ENCODE peak calls at places on chromosome 12, in nine cellular contexts. W, T, D, F, U, P, B, I and C are unnamed samples.

GRCh38 chr12:113537751-113538087 is 66.0 kb upstream of the LHX5 start:
- DNase-seq in W (peak; percentile 37), T (no peak), D (no peak), F (no peak), U (no peak), P (no peak), B (no peak), I (no peak), C (no peak)

GRCh38 chr12:132071837-132072384 is 72.2 kb downstream of the DDX51 start:
- DNase-seq in W (peak; percentile 11), T (no peak), D (no peak), F (no peak), U (no peak), P (peak; percentile 10), B (no peak), I (no peak), C (no peak)

GRCh38 chr12:104177663-104178501 is 37.7 kb upstream of the TXNRD1 start:
- DNase-seq in W (peak; percentile 98), T (peak; percentile 33), D (peak; percentile 89), F (peak; percentile 96), U (peak; percentile 99), P (peak; percentile 80), B (peak; percentile 96), I (no peak), C (no peak)

GRCh38 chr12:101863971-101864370 is 13.4 kb upstream of the DRAM1 start:
- DNase-seq in W (no peak), T (no peak), D (no peak), F (no peak), U (no peak), P (no peak), B (peak; percentile 33), I (no peak), C (no peak)

GRCh38 chr12:108572166-108572790 is 9.9 kb downstream of the ISCU start:
- DNase-seq in W (peak; percentile 62), T (no peak), D (no peak), F (no peak), U (no peak), P (peak; percentile 2), B (no peak), I (no peak), C (peak; percentile 31)

GRCh38 chr12:12294215-12295005 is 27.6 kb upstream of the LRP6 start:
- DNase-seq in W (no peak), T (no peak), D (no peak), F (no peak), U (no peak), P (no peak), B (peak; percentile 41), I (peak; percentile 80), C (peak; percentile 96)

GRCh38 chr12:21416611-21417121 is 20.8 kb upstream of the PYROXD1 start:
- DNase-seq in W (peak; percentile 61), T (no peak), D (no peak), F (no peak), U (no peak), P (no peak), B (peak; percentile 31), I (no peak), C (no peak)

GRCh38 chr12:115456946-115457689 is 773.1 kb upstream of the TBX3 start:
- DNase-seq in W (peak; percentile 8), T (peak; percentile 24), D (no peak), F (no peak), U (no peak), P (no peak), B (no peak), I (peak; percentile 72), C (peak; percentile 90)

GRCh38 chr12:52777566-52777965 is 421 bp upstream of the KRT76 start:
- DNase-seq in W (no peak), T (no peak), D (no peak), F (no peak), U (no peak), P (no peak), B (no peak), I (no peak), C (no peak)

GRCh38 chr12:50887191-50887590 is 44.5 kb downstream of the TMPRSS12 start:
- DNase-seq in W (no peak), T (no peak), D (no peak), F (no peak), U (no peak), P (no peak), B (peak; percentile 10), I (no peak), C (no peak)

GRCh38 chr12:79360269-79360668 is 330.5 kb downstream of the PAWR start:
- DNase-seq in W (no peak), T (no peak), D (no peak), F (no peak), U (no peak), P (no peak), B (no peak), I (no peak), C (no peak)

GRCh38 chr12:100364334-100364733 is 7.5 kb downstream of the SLC17A8 start:
- DNase-seq in W (no peak), T (no peak), D (no peak), F (no peak), U (no peak), P (no peak), B (no peak), I (no peak), C (peak; percentile 24)

GRCh38 chr12:125069616-125070015 is 4.4 kb downstream of the AACS start:
- DNase-seq in W (no peak), T (no peak), D (no peak), F (no peak), U (no peak), P (no peak), B (no peak), I (no peak), C (no peak)

DNA sequence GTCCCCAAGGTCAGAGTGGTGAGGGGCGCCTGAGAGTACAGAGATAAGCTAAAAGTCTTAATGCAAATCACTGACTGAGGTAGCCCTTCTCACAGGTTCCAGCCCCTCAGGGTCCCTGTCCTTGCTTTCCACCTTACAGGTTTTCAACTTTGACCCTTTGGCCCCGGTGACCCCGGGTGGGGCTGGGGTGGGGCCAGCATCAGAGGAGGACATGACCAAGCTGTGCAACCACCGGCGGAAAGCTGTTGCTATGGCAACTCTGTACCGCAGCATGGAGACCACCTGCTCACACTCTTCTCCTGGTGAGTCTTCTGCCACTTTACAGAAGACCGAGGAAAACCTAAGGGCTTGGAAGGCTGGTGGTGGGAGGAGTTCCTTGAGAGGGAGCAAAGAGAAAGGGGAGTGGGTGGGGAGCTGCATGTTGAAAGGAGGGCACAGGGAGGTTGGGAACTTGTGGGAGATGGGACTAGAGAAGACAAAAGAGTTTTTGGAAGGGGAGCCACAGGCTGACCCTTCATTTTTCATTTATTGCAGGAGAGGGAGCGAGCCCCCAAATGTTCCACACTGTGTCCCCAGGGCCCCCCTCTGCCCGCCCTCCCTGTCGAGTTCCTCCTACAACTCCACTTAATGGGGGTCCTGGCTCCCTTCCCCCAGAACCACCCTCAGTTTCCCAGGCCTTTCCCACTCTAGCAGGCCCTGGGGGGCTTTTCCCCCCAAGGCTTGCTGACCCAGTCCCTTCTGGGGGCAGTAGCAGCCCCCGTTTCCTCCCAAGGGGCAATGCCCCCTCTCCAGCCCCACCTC is 2.4 kb downstream of the MBD6 start:
- DNase-seq in W (no peak), T (no peak), D (no peak), F (peak; percentile 31), U (no peak), P (no peak), B (no peak), I (no peak), C (no peak)
- H3K4me3 ChIP-seq in W (no peak overlapping the region), T (no peak overlapping the region), D (peak overlapping the region; percentile 93), F (no peak overlapping the region), U (peak overlapping the region; percentile 77), P (no peak overlapping the region), B (peak overlapping the region; percentile 75), I (no peak overlapping the region), C (peak overlapping the region; percentile 98)

DNA sequence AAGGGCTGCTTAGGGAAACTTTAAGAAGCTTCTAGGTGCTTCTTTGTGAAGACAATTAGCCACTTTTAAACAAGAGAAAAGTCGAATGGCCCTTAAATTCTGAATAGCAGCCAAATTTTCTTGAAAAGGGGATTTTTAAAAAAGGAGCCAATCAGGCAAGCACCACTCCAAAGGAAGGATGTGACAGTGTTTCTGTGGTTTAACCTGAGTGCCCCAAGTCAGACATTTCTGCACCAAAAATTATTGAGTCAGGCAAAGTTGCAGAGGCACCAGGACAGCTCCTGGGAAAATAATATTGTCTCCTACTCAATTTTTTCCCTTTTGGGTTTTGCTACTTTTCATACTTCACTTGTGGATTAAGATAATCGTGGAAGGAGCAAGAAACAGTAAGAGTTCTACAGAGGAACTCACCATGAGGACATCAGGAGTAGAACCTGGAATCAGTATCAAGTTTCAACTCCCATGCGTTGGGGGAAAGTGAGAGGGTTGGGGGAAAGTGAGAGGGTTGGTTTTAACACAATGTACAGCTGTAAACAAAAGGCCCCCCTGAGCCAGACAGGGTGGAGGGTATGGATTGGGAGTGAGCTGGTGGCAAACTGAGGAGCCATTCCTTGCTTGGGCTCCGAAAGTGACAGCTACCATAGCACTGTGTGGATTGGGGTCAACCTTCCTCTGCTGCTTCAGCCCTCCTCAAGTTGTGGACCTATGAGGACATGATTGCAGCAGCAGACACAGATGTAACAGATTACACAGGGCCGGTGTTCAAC is 90.8 kb downstream of the SLC38A1 start:
- DNase-seq in W (no peak), T (no peak), D (no peak), F (no peak), U (no peak), P (no peak), B (no peak), I (no peak), C (no peak)
- H3K4me3 ChIP-seq in W (no peak overlapping the region), T (no peak overlapping the region), D (no peak overlapping the region), F (no peak overlapping the region), U (no peak overlapping the region), P (no peak overlapping the region), B (no peak overlapping the region), I (no peak overlapping the region), C (no peak overlapping the region)

DNA sequence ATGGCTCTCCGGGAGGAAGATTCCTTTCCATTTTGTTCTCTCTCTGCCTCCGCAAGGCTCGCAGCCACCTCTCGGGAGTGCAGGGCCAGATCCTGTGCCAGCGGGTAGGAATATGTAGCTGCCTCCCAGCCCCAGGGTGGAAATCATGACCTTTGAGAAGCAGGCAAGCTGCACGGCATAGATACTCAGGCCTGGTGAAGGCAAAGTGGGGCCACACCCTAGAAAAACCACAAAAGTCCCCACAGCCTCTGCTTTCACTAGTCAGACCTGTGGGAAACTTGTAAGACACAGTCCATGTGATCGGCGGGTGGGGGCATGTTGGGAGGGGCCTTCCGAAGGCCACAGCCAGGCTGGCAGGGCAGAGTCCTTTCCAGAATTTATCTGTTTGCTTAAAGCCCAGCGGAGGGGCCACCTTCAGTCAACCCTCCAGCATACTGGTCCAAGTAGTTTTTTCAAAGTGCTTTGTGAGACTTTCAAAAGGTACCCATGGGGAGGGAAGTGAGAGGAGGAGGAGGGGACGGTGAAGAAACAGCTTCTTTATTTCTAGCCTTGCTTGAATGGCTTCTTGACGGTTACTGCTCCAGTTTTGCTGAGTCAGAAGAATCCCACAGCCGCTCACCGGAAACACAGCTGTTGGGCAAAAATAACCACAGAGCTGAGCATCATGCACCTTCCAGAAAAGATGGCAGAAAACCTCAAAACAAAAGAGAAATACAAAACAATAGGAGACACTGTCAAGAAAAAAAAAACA is at the start of gene MAP1LC3B2:
- DNase-seq in W (peak; percentile 86), T (peak; percentile 36), D (no peak), F (no peak), U (peak; percentile 56), P (peak; percentile 54), B (peak; percentile 54), I (peak; percentile 37), C (peak; percentile 74)
- H3K4me3 ChIP-seq in W (no peak within 1 kb of the TSS), T (peak within 1 kb of the TSS; percentile 17), D (no peak within 1 kb of the TSS), F (no peak within 1 kb of the TSS), U (no peak within 1 kb of the TSS), P (no peak within 1 kb of the TSS), B (no peak within 1 kb of the TSS), I (no peak within 1 kb of the TSS), C (no peak within 1 kb of the TSS)

DNA sequence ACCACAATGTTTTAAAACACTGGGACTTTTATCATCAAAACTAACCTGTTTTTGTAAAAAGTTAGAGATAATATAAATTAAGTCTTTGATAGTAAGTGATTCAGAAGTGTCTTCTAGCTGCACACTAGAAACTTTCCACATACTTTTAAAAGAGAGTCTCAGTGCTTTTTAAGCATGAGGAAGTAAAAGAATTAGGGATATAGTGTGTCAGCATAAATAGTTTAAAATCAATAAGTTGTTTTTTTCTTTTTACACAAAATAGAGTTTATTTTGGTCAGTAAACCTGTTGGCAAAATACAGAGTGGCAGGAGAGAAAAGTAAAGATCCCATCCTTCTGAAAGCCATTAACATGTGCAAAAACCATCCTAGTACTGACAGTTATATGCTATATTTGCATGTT is 1.7 kb downstream of the DNM1L start:
- DNase-seq in W (no peak), T (no peak), D (no peak), F (no peak), U (no peak), P (no peak), B (no peak), I (no peak), C (no peak)
- H3K4me3 ChIP-seq in W (peak overlapping the region; percentile 92), T (peak overlapping the region; percentile 95), D (peak overlapping the region; percentile 85), F (peak overlapping the region; percentile 54), U (peak overlapping the region; percentile 3), P (no peak overlapping the region), B (peak overlapping the region; percentile 74), I (no peak overlapping the region), C (peak overlapping the region; percentile 93)